ENCODE peak calls at places on chromosomes 13 and 19, in four cellular contexts. I is H1, R is GM12878, D is SK-N-SH. F is an unnamed sample.

GRCh38 chr13:30751183-30751933 is 16.0 kb downstream of the ALOX5AP start:
- DNase-seq in I (no peak), R (no peak), D (no peak), F (no peak)

GRCh38 chr13:56713656-56714055 is 427.1 kb upstream of the PRR20A start:
- DNase-seq in I (no peak), R (no peak), D (no peak), F (no peak)

GRCh38 chr19:51207747-51208146 is 17.1 kb upstream of the CD33 start:
- DNase-seq in I (no peak), R (no peak), D (no peak), F (no peak)

GRCh38 chr19:799076-799881 is 2.0 kb downstream of the PTBP1 start:
- DNase-seq in I (no peak), R (no peak), D (peak), F (peak)

GRCh38 chr19:55580628-55581144 is at the start of gene ZNF579:
- DNase-seq in I (no peak), R (peak), D (peak), F (peak)

GRCh38 chr19:55647732-55648656 is at the start of gene CCDC106:
- DNase-seq in I (no peak), R (no peak), D (peak), F (peak)

GRCh38 chr19:10826236-10826635 is 9.8 kb downstream of the TMED1 start:
- DNase-seq in I (no peak), R (no peak), D (peak), F (no peak)

GRCh38 chr13:104206450-104207044 is 1140.3 kb upstream of the SLC10A2 start:
- DNase-seq in I (no peak), R (no peak), D (no peak), F (no peak)

GRCh38 chr19:49862411-49863253 is 4.7 kb downstream of the PNKP start:
- DNase-seq in I (peak), R (no peak), D (peak), F (no peak)

GRCh38 chr13:39803156-39803555 is 147.7 kb downstream of the COG6 start:
- DNase-seq in I (no peak), R (no peak), D (no peak), F (no peak)

GRCh38 chr13:88761145-88761544 is 1090.0 kb downstream of the SLITRK5 start:
- DNase-seq in I (no peak), R (no peak), D (no peak), F (no peak)

GRCh38 chr13:52804202-52804641 is 44.2 kb downstream of the PCDH8 start:
- DNase-seq in I (no peak), R (no peak), D (peak), F (no peak)

GRCh38 chr19:8233370-8233769 is 24.2 kb downstream of the CERS4 start:
- DNase-seq in I (no peak), R (no peak), D (no peak), F (no peak)

GRCh38 chr19:7905859-7906258 is 2.2 kb downstream of the MAP2K7 start:
- DNase-seq in I (no peak), R (no peak), D (no peak), F (no peak)

GRCh38 chr13:113933901-113934300 is 40.0 kb downstream of the C13orf46 start:
- DNase-seq in I (no peak), R (no peak), D (no peak), F (no peak)

GRCh38 chr19:12580180-12580694 is 29.0 kb upstream of the ZNF564 start:
- DNase-seq in I (no peak), R (no peak), D (no peak), F (no peak)

GRCh38 chr13:111872475-111873150 is 194.3 kb upstream of the SOX1 start:
- DNase-seq in I (no peak), R (no peak), D (no peak), F (no peak)

GRCh38 chr13:24929196-24929595 is 165.2 kb downstream of the RNF17 start:
- DNase-seq in I (no peak), R (no peak), D (no peak), F (no peak)

GRCh38 chr19:13150919-13151604 is 851 bp downstream of the IER2 start:
- DNase-seq in I (no peak), R (no peak), D (no peak), F (peak)

GRCh38 chr13:37488682-37489081 is 109.9 kb downstream of the POSTN start:
- DNase-seq in I (no peak), R (no peak), D (no peak), F (no peak)

GRCh38 chr19:2962018-2962670 is 15.2 kb upstream of the TLE6 start:
- DNase-seq in I (no peak), R (peak), D (peak), F (peak)

GRCh38 chr13:38662362-38662761 is 24.5 kb upstream of the FREM2 start:
- DNase-seq in I (no peak), R (no peak), D (no peak), F (no peak)

GRCh38 chr13:111304041-111304544 is 16.3 kb upstream of the TEX29 start:
- DNase-seq in I (no peak), R (peak), D (no peak), F (no peak)

GRCh38 chr19:9342610-9343304 is 18.8 kb downstream of the ZNF559 start:
- DNase-seq in I (no peak), R (no peak), D (no peak), F (peak)

GRCh38 chr13:80979035-80979641 is 638.2 kb upstream of the SPRY2 start:
- DNase-seq in I (peak), R (peak), D (peak), F (peak)

GRCh38 chr13:74570046-74570445 is 435.8 kb upstream of the KLF12 start:
- DNase-seq in I (no peak), R (no peak), D (no peak), F (no peak)

GRCh38 chr13:46615888-46616531 is 63.0 kb downstream of the LRCH1 start:
- DNase-seq in I (no peak), R (no peak), D (no peak), F (peak)

GRCh38 chr13:45861352-45861751 is 9.8 kb upstream of the SIAH3 start:
- DNase-seq in I (no peak), R (no peak), D (no peak), F (no peak)

GRCh38 chr13:32504263-32504662 is 34.3 kb downstream of the N4BP2L2 start:
- DNase-seq in I (no peak), R (no peak), D (no peak), F (no peak)

GRCh38 chr13:39874331-39875055 is 219.0 kb downstream of the COG6 start:
- DNase-seq in I (no peak), R (no peak), D (no peak), F (no peak)

GRCh38 chr13:32165791-32166190 is 134.2 kb downstream of the FRY start:
- DNase-seq in I (no peak), R (no peak), D (no peak), F (no peak)

GRCh38 chr19:10088949-10089554 is 2.9 kb downstream of the SHFL start:
- DNase-seq in I (no peak), R (no peak), D (no peak), F (no peak)

GRCh38 chr19:44907613-44908012 is 2.0 kb downstream of the APOE start:
- DNase-seq in I (no peak), R (no peak), D (peak), F (no peak)

GRCh38 chr19:48926909-48927308 is 6.6 kb upstream of the DHDH start:
- DNase-seq in I (no peak), R (no peak), D (no peak), F (no peak)

GRCh38 chr13:46380242-46380641 is 6.8 kb downstream of the RUBCNL start:
- DNase-seq in I (no peak), R (no peak), D (no peak), F (no peak)

GRCh38 chr13:43119206-43119605 is 95.8 kb downstream of the DNAJC15 start:
- DNase-seq in I (no peak), R (no peak), D (no peak), F (no peak)

GRCh38 chr19:48963371-48964204 is 1.5 kb upstream of the FTL start:
- DNase-seq in I (peak), R (no peak), D (no peak), F (no peak)

GRCh38 chr13:76663941-76664340 is 222.3 kb downstream of the KCTD12 start:
- DNase-seq in I (no peak), R (no peak), D (no peak), F (no peak)

GRCh38 chr19:3062165-3063105 is at the start of gene TLE5:
- DNase-seq in I (no peak), R (no peak), D (peak), F (peak)

GRCh38 chr13:103145476-103145875 is 79.3 kb upstream of the SLC10A2 start:
- DNase-seq in I (no peak), R (no peak), D (no peak), F (no peak)

GRCh38 chr13:103142091-103142594 is 75.9 kb upstream of the SLC10A2 start:
- DNase-seq in I (no peak), R (no peak), D (no peak), F (no peak)

GRCh38 chr13:103134271-103134670 is 68.1 kb upstream of the SLC10A2 start:
- DNase-seq in I (no peak), R (peak), D (peak), F (no peak)

DNA sequence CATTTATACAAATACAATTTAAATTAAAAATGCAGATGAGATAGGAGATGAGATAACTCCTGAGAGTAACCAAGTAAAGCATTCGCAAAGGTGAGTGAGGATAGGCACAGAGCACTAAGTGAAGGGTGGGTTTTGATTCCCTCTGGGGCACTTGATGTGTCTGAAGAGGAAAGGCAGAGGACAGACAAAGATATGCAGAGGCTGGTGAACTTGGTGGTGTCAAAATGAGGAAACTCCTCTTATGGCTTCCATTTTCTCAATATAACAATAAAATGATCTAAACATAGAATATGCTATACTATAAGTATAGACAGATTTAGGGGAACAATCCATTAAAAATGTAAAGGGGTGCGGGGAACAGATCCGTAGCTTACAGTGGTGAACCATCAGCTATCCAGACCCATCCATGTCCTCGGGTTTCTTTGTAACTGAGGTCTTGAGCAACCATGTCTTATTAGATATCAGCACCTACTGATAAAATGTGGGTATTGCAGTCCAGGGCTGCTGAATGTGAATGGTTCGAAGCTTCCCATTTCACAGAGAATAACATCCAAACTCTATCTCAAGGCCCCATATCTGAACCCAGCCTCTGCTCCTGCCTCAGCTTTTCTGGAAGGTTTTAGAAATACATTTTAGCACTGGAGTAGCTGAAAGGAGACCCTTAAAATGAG is 73.9 kb upstream of the SLC10A2 start:
- DNase-seq in I (no peak), R (peak), D (peak), F (peak)
- TF ChIP-seq JUND in I (no peak), R (no peak), D (no peak), F (no peak)

GRCh38 chr19:34359140-34359953 is 5.6 kb upstream of the GPI start:
- DNase-seq in I (peak), R (peak), D (peak), F (peak)
- TF ChIP-seq JUND in I (no peak), R (peak), D (no peak), F (no peak)

GRCh38 chr19:38076337-38076736 is 147.7 kb downstream of the DPF1 start:
- DNase-seq in I (no peak), R (no peak), D (no peak), F (no peak)
- TF ChIP-seq JUND in I (no peak), R (no peak), D (no peak), F (no peak)

GRCh38 chr13:109584844-109585361 is 201.5 kb downstream of the IRS2 start:
- DNase-seq in I (no peak), R (no peak), D (no peak), F (no peak)

GRCh38 chr13:109587689-109588088 is 198.7 kb downstream of the IRS2 start:
- DNase-seq in I (no peak), R (no peak), D (no peak), F (no peak)

DNA sequence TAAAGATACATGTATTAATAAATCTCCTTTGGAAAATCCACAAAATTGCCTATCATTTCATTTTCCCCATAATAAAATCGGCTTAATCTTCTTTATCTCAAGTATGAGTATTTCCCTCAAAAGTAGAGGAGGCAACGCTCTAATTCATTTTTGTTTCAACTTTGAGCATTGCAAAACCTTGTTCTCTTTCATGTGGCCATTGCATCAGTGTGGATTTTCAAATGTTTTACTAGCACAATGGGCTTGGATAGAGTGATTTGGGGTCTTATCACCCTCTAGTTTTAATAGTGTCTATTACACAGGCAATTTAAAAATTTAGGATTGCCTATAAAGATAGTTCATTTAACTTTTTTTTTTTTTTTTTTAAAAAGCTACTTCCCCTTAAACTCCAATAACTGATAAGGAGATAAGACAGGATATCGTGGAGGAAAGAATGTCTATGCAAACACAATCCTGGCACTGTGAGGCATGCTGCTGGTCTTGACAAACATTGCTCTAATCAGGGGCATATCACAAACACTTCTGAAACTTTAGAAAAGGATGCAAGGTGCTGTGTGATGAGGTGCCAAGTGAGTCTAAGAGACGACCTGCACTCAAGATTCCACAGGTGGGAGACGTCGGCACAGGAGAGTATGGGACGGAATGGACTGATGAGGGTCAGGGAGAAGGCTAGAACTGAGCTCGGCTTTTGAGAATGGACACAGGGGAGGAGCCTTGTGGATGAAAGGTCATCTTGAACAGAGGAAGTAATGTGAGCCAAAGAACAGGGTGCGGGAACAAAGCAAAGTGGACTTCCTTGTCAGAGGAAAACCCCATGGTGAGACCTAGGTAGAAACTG is 199.7 kb downstream of the IRS2 start:
- DNase-seq in I (no peak), R (no peak), D (no peak), F (no peak)
- TF ChIP-seq JUND in I (no peak), R (no peak), D (no peak), F (no peak)

F was measured in T47D.